ENCODE peak calls at places on chromosomes 6 and 20, in four cellular contexts. X is stimulated activated naive CD4-positive, alpha-beta T cell; N is effector CD4-positive, alpha-beta T cell; W is activated T-cell treated with anti-CD3 and anti-CD28 coated beads for 1 hour. G is an unnamed sample.

GRCh38 chr6:143685653-143686052 is 7.9 kb downstream of the PHACTR2 start:
- DNase-seq in X (no peak), N (no peak), W (no peak), G (no peak)

GRCh38 chr6:6760054-6760453 is 171.5 kb downstream of the LY86 start:
- DNase-seq in X (no peak), N (no peak), W (no peak), G (no peak)

GRCh38 chr6:112154711-112155110 is 67.3 kb downstream of the FAM229B start:
- DNase-seq in X (no peak), N (no peak), W (no peak), G (no peak)

GRCh38 chr20:4844325-4844724 is 122.6 kb downstream of the PRND start:
- DNase-seq in X (no peak), N (no peak), W (no peak), G (no peak)

GRCh38 chr20:35200255-35200654 is 26.2 kb upstream of the MMP24 start:
- DNase-seq in X (no peak), N (no peak), W (no peak), G (no peak)

GRCh38 chr20:1002682-1003561 is 811 bp upstream of the RSPO4 start:
- DNase-seq in X (no peak), N (no peak), W (no peak), G (no peak)

GRCh38 chr6:27556406-27556805 is 83.5 kb upstream of the ZNF184 start:
- DNase-seq in X (no peak), N (no peak), W (no peak), G (no peak)

GRCh38 chr20:44480097-44480496 is 4.4 kb downstream of the TTPAL start:
- DNase-seq in X (no peak), N (no peak), W (no peak), G (no peak)

GRCh38 chr20:24146231-24146634 is 157.7 kb upstream of the GGTLC1 start:
- DNase-seq in X (no peak), N (no peak), W (no peak), G (no peak)

GRCh38 chr20:51797357-51798025 is 4.8 kb downstream of the SALL4 start:
- DNase-seq in X (no peak), N (no peak), W (no peak), G (no peak)

GRCh38 chr6:70676821-70677220 is 9.1 kb downstream of the SMAP1 start:
- DNase-seq in X (no peak), N (no peak), W (no peak), G (no peak)

GRCh38 chr6:88445188-88445958 is 279.2 kb upstream of the CNR1 start:
- DNase-seq in X (no peak), N (no peak), W (no peak), G (no peak)

GRCh38 chr6:42266542-42266941 is 48.9 kb upstream of the MRPS10 start:
- DNase-seq in X (no peak), N (no peak), W (no peak), G (no peak)

GRCh38 chr20:6692566-6693168 is 74.8 kb upstream of the BMP2 start:
- DNase-seq in X (no peak), N (no peak), W (no peak), G (no peak)

GRCh38 chr6:125252891-125253290 is 48.9 kb downstream of the HDDC2 start:
- DNase-seq in X (no peak), N (no peak), W (no peak), G (no peak)

G was measured in KG1.